ENCODE peak calls at places on chromosome 18, in seven cellular contexts. F, S, V, P, C, M and K are unnamed samples.

GRCh38 chr18:74310411-74310810 is 5.2 kb upstream of the C18orf63 start:
- DNase-seq in F (no peak), S (peak), V (no peak), P (no peak), C (no peak), M (no peak), K (peak)

GRCh38 chr18:54630963-54631362 is 39.9 kb downstream of the DYNAP start:
- DNase-seq in F (no peak), S (no peak), V (no peak), P (no peak), C (no peak), M (no peak), K (no peak)

GRCh38 chr18:50806208-50806616 is 13.6 kb downstream of the MRO start:
- DNase-seq in F (no peak), S (peak), V (peak), P (no peak), C (no peak), M (no peak), K (no peak)

GRCh38 chr18:5542393-5543035 is 1.3 kb downstream of the EPB41L3 start:
- DNase-seq in F (no peak), S (peak), V (no peak), P (no peak), C (no peak), M (no peak), K (peak)

GRCh38 chr18:23204589-23205235 is 69.4 kb downstream of the CABLES1 start:
- DNase-seq in F (no peak), S (peak), V (no peak), P (no peak), C (no peak), M (no peak), K (no peak)

GRCh38 chr18:79493801-79494211 is 98.1 kb downstream of the NFATC1 start:
- DNase-seq in F (no peak), S (no peak), V (peak), P (no peak), C (no peak), M (no peak), K (no peak)

GRCh38 chr18:50401888-50402287 is 27.0 kb downstream of the SKA1 start:
- DNase-seq in F (no peak), S (peak), V (peak), P (no peak), C (peak), M (no peak), K (peak)

GRCh38 chr18:10560457-10561045 is 34.7 kb downstream of the NAPG start:
- DNase-seq in F (no peak), S (peak), V (peak), P (no peak), C (no peak), M (peak), K (peak)

GRCh38 chr18:79875531-79875919 is 75.9 kb downstream of the SLC66A2 start:
- DNase-seq in F (no peak), S (no peak), V (no peak), P (no peak), C (no peak), M (no peak), K (no peak)

GRCh38 chr18:8643479-8643878 is 34.2 kb downstream of the RAB12 start:
- DNase-seq in F (no peak), S (peak), V (no peak), P (no peak), C (no peak), M (no peak), K (no peak)

GRCh38 chr18:4842287-4842686 is 354.8 kb downstream of the AKAIN1 start:
- DNase-seq in F (no peak), S (no peak), V (no peak), P (no peak), C (no peak), M (no peak), K (no peak)

GRCh38 chr18:4750392-4751346 is 295.6 kb upstream of the DLGAP1 start:
- DNase-seq in F (no peak), S (no peak), V (no peak), P (no peak), C (peak), M (no peak), K (no peak)

GRCh38 chr18:58756596-58757240 is 85.5 kb downstream of the MALT1 start:
- DNase-seq in F (no peak), S (no peak), V (no peak), P (no peak), C (no peak), M (no peak), K (no peak)

GRCh38 chr18:58762781-58763171 is 91.5 kb downstream of the MALT1 start:
- DNase-seq in F (no peak), S (no peak), V (no peak), P (no peak), C (no peak), M (no peak), K (no peak)

GRCh38 chr18:58761970-58762780 is 90.9 kb downstream of the MALT1 start:
- DNase-seq in F (no peak), S (no peak), V (no peak), P (no peak), C (no peak), M (no peak), K (no peak)

GRCh38 chr18:58758606-58759005 is 87.3 kb downstream of the MALT1 start:
- DNase-seq in F (no peak), S (no peak), V (no peak), P (no peak), C (no peak), M (no peak), K (no peak)

DNA sequence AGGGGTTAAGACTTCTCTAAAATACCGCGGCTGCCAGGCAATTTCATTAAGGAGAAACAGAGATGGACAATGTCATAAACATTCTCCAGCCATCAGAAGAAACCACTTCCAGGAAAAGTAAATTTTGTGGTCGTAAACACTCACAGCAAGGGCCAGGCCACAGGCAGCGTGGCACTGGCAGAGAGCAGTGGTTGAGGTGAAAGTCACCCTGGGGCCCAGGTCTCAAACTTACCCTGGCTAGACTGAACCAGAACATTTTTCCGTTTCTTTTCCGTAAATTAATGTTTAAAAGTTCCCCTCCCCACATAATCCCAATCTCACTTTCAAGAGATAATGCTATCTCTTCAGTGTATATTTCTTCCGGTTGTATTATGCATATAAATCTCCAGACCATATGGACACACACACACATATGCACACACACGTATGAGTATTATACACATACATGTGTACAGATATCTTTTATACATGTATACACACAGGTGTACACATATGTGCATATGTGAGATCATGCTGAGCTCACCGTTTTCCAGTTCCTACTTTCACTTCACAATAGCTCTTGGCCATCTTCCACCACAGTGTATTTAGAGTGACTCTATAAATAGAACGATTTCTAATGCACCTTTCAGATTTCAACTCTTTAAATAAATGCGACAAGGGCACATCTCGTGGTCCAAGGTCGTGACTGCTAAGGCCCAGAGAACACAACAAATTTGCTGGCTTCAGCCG is 90.1 kb downstream of the MALT1 start:
- DNase-seq in F (no peak), S (peak), V (no peak), P (no peak), C (no peak), M (no peak), K (no peak)
- H3K4me3 ChIP-seq in F (no peak), S (no peak), V (no peak), P (no peak), C (no peak), M (no peak), K (no peak)

GRCh38 chr18:37779220-37779619 is 213.6 kb upstream of the CELF4 start:
- DNase-seq in F (no peak), S (no peak), V (no peak), P (no peak), C (no peak), M (no peak), K (no peak)

GRCh38 chr18:37783771-37784170 is 218.2 kb upstream of the CELF4 start:
- DNase-seq in F (no peak), S (no peak), V (no peak), P (no peak), C (no peak), M (no peak), K (no peak)

DNA sequence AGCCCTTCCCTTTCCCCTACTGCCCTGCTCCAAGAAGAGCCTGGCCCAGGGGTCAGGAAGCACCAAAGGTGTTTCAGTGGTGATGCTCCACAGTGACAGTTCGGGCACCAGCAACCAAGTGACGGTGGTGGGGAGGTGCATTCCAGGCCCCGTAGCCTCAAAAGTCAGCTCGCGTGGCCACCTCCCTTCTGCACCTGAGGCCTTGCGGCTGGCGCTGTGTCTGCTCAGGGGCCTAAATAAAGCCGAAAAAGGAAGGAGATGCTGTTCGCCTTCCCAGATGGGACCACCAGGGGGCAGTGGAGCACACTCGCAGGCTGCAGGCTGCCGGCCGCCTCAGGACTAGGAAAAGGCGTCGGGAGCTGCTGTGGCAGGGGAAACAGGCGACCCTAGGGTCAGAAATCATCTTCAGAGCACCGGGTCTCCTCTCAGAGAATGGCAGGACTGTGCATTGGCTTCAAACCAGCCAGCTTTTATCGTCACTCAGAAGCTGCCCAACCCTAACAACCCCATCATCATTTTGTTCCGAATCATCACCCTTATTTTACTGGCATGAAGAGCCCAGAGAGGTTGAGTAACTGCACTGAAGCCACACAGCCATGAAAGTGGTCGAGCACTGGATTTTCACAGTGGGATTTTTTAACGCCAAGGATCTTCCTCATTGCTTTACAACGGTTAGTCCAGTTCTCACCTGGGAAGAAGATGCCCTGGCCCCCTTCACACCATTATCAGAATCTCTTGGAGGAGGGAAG is 213.0 kb upstream of the CELF4 start:
- DNase-seq in F (no peak), S (peak), V (peak), P (no peak), C (peak), M (no peak), K (peak)
- TF ChIP-seq CTCF in F (peak), S (peak), V (peak), P (peak), C (peak), M (peak), K (peak)

GRCh38 chr18:24443870-24444269 is 16.6 kb upstream of the HRH4 start:
- DNase-seq in F (no peak), S (no peak), V (no peak), P (no peak), C (no peak), M (no peak), K (no peak)

GRCh38 chr18:24447961-24448360 is 12.5 kb upstream of the HRH4 start:
- DNase-seq in F (no peak), S (no peak), V (no peak), P (no peak), C (no peak), M (no peak), K (no peak)

GRCh38 chr18:24446453-24446852 is 14.0 kb upstream of the HRH4 start:
- DNase-seq in F (no peak), S (no peak), V (no peak), P (no peak), C (peak), M (no peak), K (no peak)

DNA sequence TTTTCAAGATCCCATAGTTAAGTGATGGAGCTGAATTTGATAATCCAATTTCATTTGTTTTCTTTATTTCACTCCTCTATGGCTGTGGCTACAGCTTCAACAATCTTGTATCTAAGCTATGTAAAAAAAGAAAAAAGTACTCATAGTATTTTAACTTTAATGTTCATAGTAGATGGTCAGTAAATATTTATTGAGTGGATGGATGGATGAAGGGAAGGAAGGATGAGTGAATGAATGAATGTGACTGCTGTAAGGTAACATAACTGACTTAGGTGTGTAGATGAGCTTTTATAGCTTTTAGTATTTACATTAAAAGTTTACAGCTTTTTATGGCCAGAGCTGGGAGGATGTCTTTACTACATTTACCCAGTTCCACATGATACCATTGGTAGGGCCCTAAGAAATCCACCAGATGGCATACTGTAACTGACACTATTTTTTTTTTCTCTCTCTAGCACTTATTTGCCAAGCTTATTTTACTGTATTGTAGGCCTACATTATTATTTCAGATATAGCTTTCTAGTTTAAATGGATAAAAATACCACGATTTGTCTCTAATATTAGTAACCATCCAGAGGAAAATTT is 13.4 kb upstream of the HRH4 start:
- DNase-seq in F (no peak), S (peak), V (no peak), P (no peak), C (no peak), M (no peak), K (no peak)
- H3K4me3 ChIP-seq in F (no peak), S (no peak), V (no peak), P (no peak), C (no peak), M (no peak), K (no peak)

GRCh38 chr18:72940509-72940908 is 72.7 kb upstream of the NETO1 start:
- DNase-seq in F (no peak), S (no peak), V (no peak), P (no peak), C (no peak), M (no peak), K (no peak)

GRCh38 chr18:72941001-72941400 is 73.2 kb upstream of the NETO1 start:
- DNase-seq in F (no peak), S (peak), V (no peak), P (no peak), C (no peak), M (no peak), K (no peak)

GRCh38 chr18:72948439-72948838 is 80.7 kb upstream of the NETO1 start:
- DNase-seq in F (no peak), S (no peak), V (no peak), P (no peak), C (no peak), M (no peak), K (no peak)

GRCh38 chr18:72942766-72943165 is 75.0 kb upstream of the NETO1 start:
- DNase-seq in F (no peak), S (no peak), V (no peak), P (no peak), C (no peak), M (no peak), K (no peak)
- TF ChIP-seq CTCF in F (no peak), S (no peak), V (no peak), P (no peak), C (no peak), M (no peak), K (no peak)

GRCh38 chr18:26464128-26465011 is 84.0 kb downstream of the KCTD1 start:
- DNase-seq in F (no peak), S (no peak), V (no peak), P (no peak), C (no peak), M (no peak), K (no peak)

GRCh38 chr18:26462304-26462703 is 86.0 kb downstream of the KCTD1 start:
- DNase-seq in F (no peak), S (no peak), V (no peak), P (no peak), C (no peak), M (no peak), K (no peak)

GRCh38 chr18:26468931-26469340 is 79.4 kb downstream of the KCTD1 start:
- DNase-seq in F (no peak), S (peak), V (no peak), P (no peak), C (no peak), M (no peak), K (no peak)

GRCh38 chr18:26465431-26465830 is 82.9 kb downstream of the KCTD1 start:
- DNase-seq in F (no peak), S (no peak), V (no peak), P (no peak), C (no peak), M (no peak), K (no peak)

GRCh38 chr18:26466026-26466425 is 82.3 kb downstream of the KCTD1 start:
- DNase-seq in F (no peak), S (no peak), V (no peak), P (no peak), C (no peak), M (no peak), K (no peak)
- H3K4me3 ChIP-seq in F (no peak), S (no peak), V (no peak), P (no peak), C (no peak), M (no peak), K (no peak)

DNA sequence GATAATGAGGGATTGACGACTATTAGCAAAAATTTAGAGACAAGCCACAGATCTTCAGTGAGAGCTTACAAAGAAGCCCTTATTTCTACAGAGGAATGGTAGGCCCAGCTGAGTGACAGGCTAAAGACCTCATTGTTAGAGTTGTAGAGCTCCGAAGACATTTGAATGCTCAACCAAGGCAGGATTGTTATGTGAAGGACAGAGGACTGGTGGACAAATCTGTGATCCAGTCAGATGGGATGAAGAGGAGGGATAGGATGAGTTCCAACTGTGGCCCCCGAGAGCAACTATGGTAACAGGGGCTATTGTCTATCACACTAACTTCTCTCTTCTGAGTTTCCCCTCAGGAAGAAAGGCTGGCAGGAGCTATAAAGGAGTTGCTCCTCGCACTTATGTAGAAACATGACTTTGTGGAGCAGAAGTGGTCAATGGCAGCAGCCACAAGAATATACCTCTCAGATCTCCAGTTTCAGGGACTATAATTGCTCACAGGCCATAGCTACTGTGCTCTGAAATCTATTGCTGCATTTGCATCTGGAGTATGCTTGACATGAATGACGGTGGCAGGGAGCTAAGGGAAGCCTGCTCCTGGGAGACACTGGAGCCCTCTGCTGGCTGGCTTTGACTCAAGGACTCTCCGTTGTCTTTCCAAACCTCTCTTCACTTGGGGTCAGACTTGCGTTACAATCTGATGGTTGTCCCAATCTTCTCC is 50.3 kb upstream of the GREB1L start:
- DNase-seq in F (no peak), S (peak), V (no peak), P (no peak), C (no peak), M (peak), K (peak)
- TF ChIP-seq CTCF in F (peak), S (peak), V (no peak), P (peak), C (peak), M (no peak), K (peak)

GRCh38 chr18:60372598-60372997 is at the start of gene MC4R:
- DNase-seq in F (peak), S (peak), V (no peak), P (peak), C (no peak), M (no peak), K (peak)
- H3K4me3 ChIP-seq in F (peak), S (peak), V (no peak), P (peak), C (no peak), M (no peak), K (peak)